ENCODE peak calls at places on chromosomes 5 and 9, in five cellular contexts. One of them, this sample, is unnamed.

GRCh38 chr9:126222835-126223431 is 103.7 kb upstream of the MVB12B start:
- DNase-seq in uterus: no peak
- DNase-seq in cardiac fibroblast: no peak
- DNase-seq in dorsolateral prefrontal cortex: no peak
- DNase-seq in upper lobe of left lung: no peak
- DNase-seq in this sample: no peak

GRCh38 chr9:111992523-111992922 is 95.9 kb downstream of the UGCG start:
- DNase-seq in dorsolateral prefrontal cortex: no peak
- DNase-seq in cardiac fibroblast: peak
- DNase-seq in upper lobe of left lung: no peak
- DNase-seq in uterus: no peak
- DNase-seq in this sample: no peak

GRCh38 chr9:18857769-18858168 is 175.2 kb downstream of the SAXO1 start:
- DNase-seq in uterus: no peak
- DNase-seq in upper lobe of left lung: no peak
- DNase-seq in cardiac fibroblast: peak
- DNase-seq in dorsolateral prefrontal cortex: no peak
- DNase-seq in this sample: no peak

GRCh38 chr9:110531776-110532175 is 47.8 kb downstream of the SVEP1 start:
- DNase-seq in uterus: no peak
- DNase-seq in cardiac fibroblast: no peak
- DNase-seq in dorsolateral prefrontal cortex: no peak
- DNase-seq in upper lobe of left lung: no peak
- DNase-seq in this sample: peak

GRCh38 chr5:38154615-38155204 is 103.6 kb upstream of the EGFLAM start:
- DNase-seq in uterus: no peak
- DNase-seq in upper lobe of left lung: no peak
- DNase-seq in dorsolateral prefrontal cortex: no peak
- DNase-seq in cardiac fibroblast: no peak
- DNase-seq in this sample: no peak

GRCh38 chr5:170056561-170057267 is 49.0 kb upstream of the FOXI1 start:
- DNase-seq in cardiac fibroblast: no peak
- DNase-seq in uterus: no peak
- DNase-seq in dorsolateral prefrontal cortex: no peak
- DNase-seq in upper lobe of left lung: no peak
- DNase-seq in this sample: no peak

GRCh38 chr9:35933525-35934067 is 24.3 kb downstream of the SPAAR start:
- DNase-seq in uterus: no peak
- DNase-seq in cardiac fibroblast: no peak
- DNase-seq in dorsolateral prefrontal cortex: no peak
- DNase-seq in upper lobe of left lung: no peak
- DNase-seq in this sample: no peak

GRCh38 chr9:32395483-32396216 is 11.2 kb downstream of the ACO1 start:
- DNase-seq in upper lobe of left lung: no peak
- DNase-seq in cardiac fibroblast: peak
- DNase-seq in uterus: peak
- DNase-seq in dorsolateral prefrontal cortex: no peak
- DNase-seq in this sample: no peak

GRCh38 chr9:121972501-121972981 is 120.6 kb downstream of the TTLL11 start:
- DNase-seq in dorsolateral prefrontal cortex: no peak
- DNase-seq in cardiac fibroblast: peak
- DNase-seq in uterus: no peak
- DNase-seq in upper lobe of left lung: peak
- DNase-seq in this sample: no peak

GRCh38 chr5:177294632-177295031 is 8.9 kb downstream of the RAB24 start:
- DNase-seq in upper lobe of left lung: no peak
- DNase-seq in uterus: no peak
- DNase-seq in cardiac fibroblast: no peak
- DNase-seq in dorsolateral prefrontal cortex: no peak
- DNase-seq in this sample: no peak

GRCh38 chr5:90017236-90017635 is 392.3 kb downstream of the CETN3 start:
- DNase-seq in uterus: no peak
- DNase-seq in dorsolateral prefrontal cortex: no peak
- DNase-seq in cardiac fibroblast: no peak
- DNase-seq in upper lobe of left lung: no peak
- DNase-seq in this sample: no peak

GRCh38 chr5:17255471-17256016 is 38.1 kb downstream of the BASP1 start:
- DNase-seq in upper lobe of left lung: peak
- DNase-seq in dorsolateral prefrontal cortex: no peak
- DNase-seq in uterus: no peak
- DNase-seq in cardiac fibroblast: peak
- DNase-seq in this sample: no peak

GRCh38 chr5:111173476-111173875 is 50.7 kb upstream of the CAMK4 start:
- DNase-seq in upper lobe of left lung: no peak
- DNase-seq in uterus: no peak
- DNase-seq in cardiac fibroblast: no peak
- DNase-seq in dorsolateral prefrontal cortex: no peak
- DNase-seq in this sample: no peak

DNA sequence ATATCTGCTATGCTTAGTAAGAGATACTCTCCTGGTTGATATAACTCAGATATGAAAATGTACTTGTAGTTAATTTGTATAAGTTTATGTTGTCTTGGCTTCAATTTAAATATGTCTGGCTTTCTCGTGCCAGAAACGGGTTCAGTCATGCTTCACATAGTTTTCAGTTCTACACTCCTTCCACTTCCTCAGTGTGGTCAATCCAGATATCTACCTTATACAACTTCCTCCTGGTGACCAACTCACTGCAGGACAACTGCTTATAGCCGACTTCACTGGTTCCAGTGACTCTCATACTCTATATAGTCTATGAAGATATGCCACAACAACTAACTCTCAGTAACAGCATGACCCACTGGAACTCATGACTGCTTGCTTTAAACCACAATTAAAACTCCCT is 690.4 kb downstream of the SLCO4C1 start:
- DNase-seq in upper lobe of left lung: no peak
- DNase-seq in cardiac fibroblast: no peak
- DNase-seq in uterus: no peak
- DNase-seq in dorsolateral prefrontal cortex: no peak
- DNase-seq in this sample: no peak
- TF ChIP-seq CTCF in upper lobe of left lung: no peak
- TF ChIP-seq CTCF in cardiac fibroblast: no peak
- TF ChIP-seq CTCF in uterus: no peak
- TF ChIP-seq CTCF in dorsolateral prefrontal cortex: no peak
- TF ChIP-seq CTCF in this sample: no peak

GRCh38 chr5:90590-91547 is 1.1 kb upstream of the PLEKHG4B start:
- DNase-seq in uterus: no peak
- DNase-seq in upper lobe of left lung: peak
- DNase-seq in dorsolateral prefrontal cortex: no peak
- DNase-seq in cardiac fibroblast: peak
- DNase-seq in this sample: peak

GRCh38 chr5:92391-93220 is 638 bp downstream of the PLEKHG4B start:
- DNase-seq in upper lobe of left lung: no peak
- DNase-seq in uterus: no peak
- DNase-seq in dorsolateral prefrontal cortex: no peak
- DNase-seq in cardiac fibroblast: no peak
- DNase-seq in this sample: no peak

GRCh38 chr5:89337-90286 is 2.4 kb upstream of the PLEKHG4B start:
- DNase-seq in cardiac fibroblast: no peak
- DNase-seq in uterus: no peak
- DNase-seq in dorsolateral prefrontal cortex: no peak
- DNase-seq in upper lobe of left lung: no peak
- DNase-seq in this sample: no peak

GRCh38 chr5:93221-93980 is 1.4 kb downstream of the PLEKHG4B start:
- DNase-seq in upper lobe of left lung: no peak
- DNase-seq in dorsolateral prefrontal cortex: no peak
- DNase-seq in cardiac fibroblast: no peak
- DNase-seq in uterus: no peak
- DNase-seq in this sample: no peak

GRCh38 chr5:91556-92263 is at the start of gene PLEKHG4B:
- DNase-seq in uterus: no peak
- DNase-seq in cardiac fibroblast: no peak
- DNase-seq in dorsolateral prefrontal cortex: no peak
- DNase-seq in upper lobe of left lung: no peak
- DNase-seq in this sample: no peak
- H3K4me3 ChIP-seq in uterus: no peak
- H3K4me3 ChIP-seq in cardiac fibroblast: peak
- H3K4me3 ChIP-seq in dorsolateral prefrontal cortex: peak
- H3K4me3 ChIP-seq in upper lobe of left lung: peak
- H3K4me3 ChIP-seq in this sample: no peak

DNA sequence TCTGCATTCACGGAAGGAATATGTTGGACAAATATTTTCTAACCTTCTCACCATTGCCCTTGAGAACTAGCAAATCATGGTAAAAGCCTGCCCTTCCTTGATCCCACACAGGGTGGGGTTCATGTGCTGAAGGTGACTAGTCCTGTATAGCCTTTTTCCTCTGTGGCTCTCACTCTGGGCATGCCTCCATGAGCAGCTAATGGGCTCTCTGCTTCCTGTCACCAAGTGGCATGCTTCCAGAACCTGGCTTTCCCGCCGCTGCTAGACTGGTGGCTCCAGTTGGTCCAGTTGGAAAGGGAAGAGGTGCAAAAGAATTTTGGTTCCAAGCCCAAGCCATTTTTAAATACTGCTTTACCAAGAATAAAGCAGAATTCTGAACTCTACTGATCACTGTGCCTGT is 35.5 kb downstream of the FBXO10 start:
- DNase-seq in uterus: no peak
- DNase-seq in dorsolateral prefrontal cortex: no peak
- DNase-seq in upper lobe of left lung: peak
- DNase-seq in cardiac fibroblast: no peak
- DNase-seq in this sample: peak
- TF ChIP-seq CTCF in uterus: no peak
- TF ChIP-seq CTCF in dorsolateral prefrontal cortex: no peak
- TF ChIP-seq CTCF in upper lobe of left lung: no peak
- TF ChIP-seq CTCF in cardiac fibroblast: no peak
- TF ChIP-seq CTCF in this sample: peak

DNA sequence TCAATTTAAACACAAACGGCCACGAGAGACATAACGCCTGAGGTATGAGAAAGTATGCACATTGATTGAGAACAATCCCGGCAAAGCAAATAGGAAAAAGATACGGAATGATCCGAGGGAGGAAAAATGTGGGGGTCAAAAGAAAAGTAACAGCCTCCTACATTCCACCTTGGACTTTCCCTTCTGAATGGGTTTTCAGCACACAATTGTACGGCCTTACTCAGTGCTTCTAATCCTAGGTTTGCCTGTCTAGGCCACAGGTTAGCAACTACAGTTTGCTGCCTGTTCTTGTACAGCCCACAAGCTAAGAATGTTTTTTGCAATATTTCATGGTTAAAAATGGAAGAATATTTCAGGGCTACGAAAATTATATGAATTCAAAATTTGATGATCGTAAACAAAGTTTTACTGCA is 46.2 kb upstream of the RNF20 start:
- DNase-seq in upper lobe of left lung: no peak
- DNase-seq in cardiac fibroblast: no peak
- DNase-seq in uterus: no peak
- DNase-seq in dorsolateral prefrontal cortex: no peak
- DNase-seq in this sample: no peak
- H3K4me3 ChIP-seq in upper lobe of left lung: peak
- H3K4me3 ChIP-seq in cardiac fibroblast: no peak
- H3K4me3 ChIP-seq in uterus: peak
- H3K4me3 ChIP-seq in dorsolateral prefrontal cortex: peak
- H3K4me3 ChIP-seq in this sample: no peak

This sample was measured in LNCaP clone FGC.